ENCODE peak calls at places on chromosomes 11 and 22, in nine cellular contexts. One of them, this sample, is unnamed.

GRCh38 chr11:1509626-1510255 is 23.2 kb upstream of the MOB2 start:
- DNase-seq in IMR-90: no peak
- DNase-seq in NCI-H1105 treated with DMSO at 0.1 percent for 48 hours: no peak
- DNase-seq in activated CD4-positive, alpha-beta T cell treated with anti-CD3 and anti-CD28 coated beads, Interleukin-2, amount 50 U/mL, for 1 hour: no peak
- DNase-seq in activated T-helper 9 cell treated with anti-CD3 and anti-CD28 coated beads, Interleukin-2, amount 50 U/mL, for 16 hours: no peak
- DNase-seq in T-helper 1 cell: no peak
- DNase-seq in stimulated activated CD4-positive, alpha-beta T cell treated with anti-CD3 and anti-CD28 coated beads, Interleukin-12 subunit alpha, Interleukin-12 subunit beta, amount 100 ng/mL, for 24 hours: no peak
- DNase-seq in ascending aorta: no peak
- DNase-seq in activated T-cell treated with anti-CD3 and anti-CD28 coated beads for 1 hour: no peak
- DNase-seq in this sample: no peak

GRCh38 chr11:3220521-3221407 is 2.2 kb upstream of the MRGPRG start:
- DNase-seq in IMR-90: no peak
- DNase-seq in NCI-H1105 treated with DMSO at 0.1 percent for 48 hours: no peak
- DNase-seq in activated CD4-positive, alpha-beta T cell treated with anti-CD3 and anti-CD28 coated beads, Interleukin-2, amount 50 U/mL, for 1 hour: no peak
- DNase-seq in activated T-helper 9 cell treated with anti-CD3 and anti-CD28 coated beads, Interleukin-2, amount 50 U/mL, for 16 hours: no peak
- DNase-seq in T-helper 1 cell: no peak
- DNase-seq in stimulated activated CD4-positive, alpha-beta T cell treated with anti-CD3 and anti-CD28 coated beads, Interleukin-12 subunit alpha, Interleukin-12 subunit beta, amount 100 ng/mL, for 24 hours: no peak
- DNase-seq in ascending aorta: peak; percentile 55
- DNase-seq in activated T-cell treated with anti-CD3 and anti-CD28 coated beads for 1 hour: no peak
- DNase-seq in this sample: no peak

GRCh38 chr11:130580372-130580771 is 131.9 kb downstream of the ADAMTS15 start:
- DNase-seq in IMR-90: peak; percentile 84
- DNase-seq in NCI-H1105 treated with DMSO at 0.1 percent for 48 hours: no peak
- DNase-seq in activated CD4-positive, alpha-beta T cell treated with anti-CD3 and anti-CD28 coated beads, Interleukin-2, amount 50 U/mL, for 1 hour: no peak
- DNase-seq in activated T-helper 9 cell treated with anti-CD3 and anti-CD28 coated beads, Interleukin-2, amount 50 U/mL, for 16 hours: no peak
- DNase-seq in T-helper 1 cell: no peak
- DNase-seq in stimulated activated CD4-positive, alpha-beta T cell treated with anti-CD3 and anti-CD28 coated beads, Interleukin-12 subunit alpha, Interleukin-12 subunit beta, amount 100 ng/mL, for 24 hours: no peak
- DNase-seq in ascending aorta: no peak
- DNase-seq in activated T-cell treated with anti-CD3 and anti-CD28 coated beads for 1 hour: no peak
- DNase-seq in this sample: no peak

GRCh38 chr11:59368238-59369022 is 9.7 kb downstream of the OR5AN1 start:
- DNase-seq in IMR-90: no peak
- DNase-seq in NCI-H1105 treated with DMSO at 0.1 percent for 48 hours: no peak
- DNase-seq in activated CD4-positive, alpha-beta T cell treated with anti-CD3 and anti-CD28 coated beads, Interleukin-2, amount 50 U/mL, for 1 hour: no peak
- DNase-seq in activated T-helper 9 cell treated with anti-CD3 and anti-CD28 coated beads, Interleukin-2, amount 50 U/mL, for 16 hours: no peak
- DNase-seq in T-helper 1 cell: no peak
- DNase-seq in stimulated activated CD4-positive, alpha-beta T cell treated with anti-CD3 and anti-CD28 coated beads, Interleukin-12 subunit alpha, Interleukin-12 subunit beta, amount 100 ng/mL, for 24 hours: no peak
- DNase-seq in ascending aorta: no peak
- DNase-seq in activated T-cell treated with anti-CD3 and anti-CD28 coated beads for 1 hour: no peak
- DNase-seq in this sample: peak; percentile 32

GRCh38 chr11:70032943-70033710 is 45.0 kb upstream of the ANO1 start:
- DNase-seq in IMR-90: no peak
- DNase-seq in NCI-H1105 treated with DMSO at 0.1 percent for 48 hours: no peak
- DNase-seq in activated CD4-positive, alpha-beta T cell treated with anti-CD3 and anti-CD28 coated beads, Interleukin-2, amount 50 U/mL, for 1 hour: no peak
- DNase-seq in activated T-helper 9 cell treated with anti-CD3 and anti-CD28 coated beads, Interleukin-2, amount 50 U/mL, for 16 hours: no peak
- DNase-seq in T-helper 1 cell: no peak
- DNase-seq in stimulated activated CD4-positive, alpha-beta T cell treated with anti-CD3 and anti-CD28 coated beads, Interleukin-12 subunit alpha, Interleukin-12 subunit beta, amount 100 ng/mL, for 24 hours: no peak
- DNase-seq in ascending aorta: no peak
- DNase-seq in activated T-cell treated with anti-CD3 and anti-CD28 coated beads for 1 hour: no peak
- DNase-seq in this sample: no peak

GRCh38 chr11:86370922-86371614 is 3.6 kb upstream of the CCDC81 start:
- DNase-seq in IMR-90: peak; percentile 40
- DNase-seq in NCI-H1105 treated with DMSO at 0.1 percent for 48 hours: no peak
- DNase-seq in activated CD4-positive, alpha-beta T cell treated with anti-CD3 and anti-CD28 coated beads, Interleukin-2, amount 50 U/mL, for 1 hour: no peak
- DNase-seq in activated T-helper 9 cell treated with anti-CD3 and anti-CD28 coated beads, Interleukin-2, amount 50 U/mL, for 16 hours: no peak
- DNase-seq in T-helper 1 cell: no peak
- DNase-seq in stimulated activated CD4-positive, alpha-beta T cell treated with anti-CD3 and anti-CD28 coated beads, Interleukin-12 subunit alpha, Interleukin-12 subunit beta, amount 100 ng/mL, for 24 hours: no peak
- DNase-seq in ascending aorta: no peak
- DNase-seq in activated T-cell treated with anti-CD3 and anti-CD28 coated beads for 1 hour: no peak
- DNase-seq in this sample: no peak

GRCh38 chr11:122209619-122210377 is 93.8 kb upstream of the BLID start:
- DNase-seq in IMR-90: peak; percentile 88
- DNase-seq in NCI-H1105 treated with DMSO at 0.1 percent for 48 hours: peak; percentile 42
- DNase-seq in activated CD4-positive, alpha-beta T cell treated with anti-CD3 and anti-CD28 coated beads, Interleukin-2, amount 50 U/mL, for 1 hour: no peak
- DNase-seq in activated T-helper 9 cell treated with anti-CD3 and anti-CD28 coated beads, Interleukin-2, amount 50 U/mL, for 16 hours: no peak
- DNase-seq in T-helper 1 cell: no peak
- DNase-seq in stimulated activated CD4-positive, alpha-beta T cell treated with anti-CD3 and anti-CD28 coated beads, Interleukin-12 subunit alpha, Interleukin-12 subunit beta, amount 100 ng/mL, for 24 hours: no peak
- DNase-seq in ascending aorta: peak; percentile 92
- DNase-seq in activated T-cell treated with anti-CD3 and anti-CD28 coated beads for 1 hour: no peak
- DNase-seq in this sample: no peak

GRCh38 chr11:77322506-77322905 is 21.0 kb upstream of the GDPD4 start:
- DNase-seq in IMR-90: peak; percentile 89
- DNase-seq in NCI-H1105 treated with DMSO at 0.1 percent for 48 hours: no peak
- DNase-seq in activated CD4-positive, alpha-beta T cell treated with anti-CD3 and anti-CD28 coated beads, Interleukin-2, amount 50 U/mL, for 1 hour: no peak
- DNase-seq in activated T-helper 9 cell treated with anti-CD3 and anti-CD28 coated beads, Interleukin-2, amount 50 U/mL, for 16 hours: no peak
- DNase-seq in T-helper 1 cell: no peak
- DNase-seq in stimulated activated CD4-positive, alpha-beta T cell treated with anti-CD3 and anti-CD28 coated beads, Interleukin-12 subunit alpha, Interleukin-12 subunit beta, amount 100 ng/mL, for 24 hours: no peak
- DNase-seq in ascending aorta: no peak
- DNase-seq in activated T-cell treated with anti-CD3 and anti-CD28 coated beads for 1 hour: no peak
- DNase-seq in this sample: no peak

GRCh38 chr11:6695377-6695776 is 12.2 kb upstream of the MRPL17 start:
- DNase-seq in IMR-90: peak; percentile 60
- DNase-seq in NCI-H1105 treated with DMSO at 0.1 percent for 48 hours: no peak
- DNase-seq in activated CD4-positive, alpha-beta T cell treated with anti-CD3 and anti-CD28 coated beads, Interleukin-2, amount 50 U/mL, for 1 hour: no peak
- DNase-seq in activated T-helper 9 cell treated with anti-CD3 and anti-CD28 coated beads, Interleukin-2, amount 50 U/mL, for 16 hours: no peak
- DNase-seq in T-helper 1 cell: no peak
- DNase-seq in stimulated activated CD4-positive, alpha-beta T cell treated with anti-CD3 and anti-CD28 coated beads, Interleukin-12 subunit alpha, Interleukin-12 subunit beta, amount 100 ng/mL, for 24 hours: no peak
- DNase-seq in ascending aorta: no peak
- DNase-seq in activated T-cell treated with anti-CD3 and anti-CD28 coated beads for 1 hour: no peak
- DNase-seq in this sample: no peak

GRCh38 chr11:116797816-116798215 is 6.1 kb upstream of the APOA5 start:
- DNase-seq in IMR-90: no peak
- DNase-seq in NCI-H1105 treated with DMSO at 0.1 percent for 48 hours: no peak
- DNase-seq in activated CD4-positive, alpha-beta T cell treated with anti-CD3 and anti-CD28 coated beads, Interleukin-2, amount 50 U/mL, for 1 hour: no peak
- DNase-seq in activated T-helper 9 cell treated with anti-CD3 and anti-CD28 coated beads, Interleukin-2, amount 50 U/mL, for 16 hours: no peak
- DNase-seq in T-helper 1 cell: no peak
- DNase-seq in stimulated activated CD4-positive, alpha-beta T cell treated with anti-CD3 and anti-CD28 coated beads, Interleukin-12 subunit alpha, Interleukin-12 subunit beta, amount 100 ng/mL, for 24 hours: no peak
- DNase-seq in ascending aorta: no peak
- DNase-seq in activated T-cell treated with anti-CD3 and anti-CD28 coated beads for 1 hour: no peak
- DNase-seq in this sample: no peak

GRCh38 chr11:130601764-130602163 is 153.3 kb downstream of the ADAMTS15 start:
- DNase-seq in IMR-90: no peak
- DNase-seq in NCI-H1105 treated with DMSO at 0.1 percent for 48 hours: no peak
- DNase-seq in activated CD4-positive, alpha-beta T cell treated with anti-CD3 and anti-CD28 coated beads, Interleukin-2, amount 50 U/mL, for 1 hour: no peak
- DNase-seq in activated T-helper 9 cell treated with anti-CD3 and anti-CD28 coated beads, Interleukin-2, amount 50 U/mL, for 16 hours: no peak
- DNase-seq in T-helper 1 cell: no peak
- DNase-seq in stimulated activated CD4-positive, alpha-beta T cell treated with anti-CD3 and anti-CD28 coated beads, Interleukin-12 subunit alpha, Interleukin-12 subunit beta, amount 100 ng/mL, for 24 hours: no peak
- DNase-seq in ascending aorta: no peak
- DNase-seq in activated T-cell treated with anti-CD3 and anti-CD28 coated beads for 1 hour: no peak
- DNase-seq in this sample: no peak

GRCh38 chr11:117498791-117499190 is 171.1 kb downstream of the CEP164 start:
- DNase-seq in IMR-90: no peak
- DNase-seq in NCI-H1105 treated with DMSO at 0.1 percent for 48 hours: no peak
- DNase-seq in activated CD4-positive, alpha-beta T cell treated with anti-CD3 and anti-CD28 coated beads, Interleukin-2, amount 50 U/mL, for 1 hour: no peak
- DNase-seq in activated T-helper 9 cell treated with anti-CD3 and anti-CD28 coated beads, Interleukin-2, amount 50 U/mL, for 16 hours: no peak
- DNase-seq in T-helper 1 cell: no peak
- DNase-seq in stimulated activated CD4-positive, alpha-beta T cell treated with anti-CD3 and anti-CD28 coated beads, Interleukin-12 subunit alpha, Interleukin-12 subunit beta, amount 100 ng/mL, for 24 hours: no peak
- DNase-seq in ascending aorta: no peak
- DNase-seq in activated T-cell treated with anti-CD3 and anti-CD28 coated beads for 1 hour: no peak
- DNase-seq in this sample: no peak

GRCh38 chr11:3954448-3955298 is 99.2 kb downstream of the STIM1 start:
- DNase-seq in IMR-90: peak; percentile 58
- DNase-seq in NCI-H1105 treated with DMSO at 0.1 percent for 48 hours: no peak
- DNase-seq in activated CD4-positive, alpha-beta T cell treated with anti-CD3 and anti-CD28 coated beads, Interleukin-2, amount 50 U/mL, for 1 hour: no peak
- DNase-seq in activated T-helper 9 cell treated with anti-CD3 and anti-CD28 coated beads, Interleukin-2, amount 50 U/mL, for 16 hours: no peak
- DNase-seq in T-helper 1 cell: no peak
- DNase-seq in stimulated activated CD4-positive, alpha-beta T cell treated with anti-CD3 and anti-CD28 coated beads, Interleukin-12 subunit alpha, Interleukin-12 subunit beta, amount 100 ng/mL, for 24 hours: no peak
- DNase-seq in ascending aorta: no peak
- DNase-seq in activated T-cell treated with anti-CD3 and anti-CD28 coated beads for 1 hour: no peak
- DNase-seq in this sample: no peak

GRCh38 chr11:72553748-72554147 is 119.4 kb upstream of the CLPB start:
- DNase-seq in IMR-90: no peak
- DNase-seq in NCI-H1105 treated with DMSO at 0.1 percent for 48 hours: no peak
- DNase-seq in activated CD4-positive, alpha-beta T cell treated with anti-CD3 and anti-CD28 coated beads, Interleukin-2, amount 50 U/mL, for 1 hour: peak; percentile 5
- DNase-seq in activated T-helper 9 cell treated with anti-CD3 and anti-CD28 coated beads, Interleukin-2, amount 50 U/mL, for 16 hours: no peak
- DNase-seq in T-helper 1 cell: peak; percentile 7
- DNase-seq in stimulated activated CD4-positive, alpha-beta T cell treated with anti-CD3 and anti-CD28 coated beads, Interleukin-12 subunit alpha, Interleukin-12 subunit beta, amount 100 ng/mL, for 24 hours: peak; percentile 8
- DNase-seq in ascending aorta: no peak
- DNase-seq in activated T-cell treated with anti-CD3 and anti-CD28 coated beads for 1 hour: no peak
- DNase-seq in this sample: peak; percentile 44

GRCh38 chr22:20137671-20138416 is 6.2 kb downstream of the ZDHHC8 start:
- DNase-seq in IMR-90: no peak
- DNase-seq in NCI-H1105 treated with DMSO at 0.1 percent for 48 hours: no peak
- DNase-seq in activated CD4-positive, alpha-beta T cell treated with anti-CD3 and anti-CD28 coated beads, Interleukin-2, amount 50 U/mL, for 1 hour: no peak
- DNase-seq in activated T-helper 9 cell treated with anti-CD3 and anti-CD28 coated beads, Interleukin-2, amount 50 U/mL, for 16 hours: no peak
- DNase-seq in T-helper 1 cell: no peak
- DNase-seq in stimulated activated CD4-positive, alpha-beta T cell treated with anti-CD3 and anti-CD28 coated beads, Interleukin-12 subunit alpha, Interleukin-12 subunit beta, amount 100 ng/mL, for 24 hours: no peak
- DNase-seq in ascending aorta: no peak
- DNase-seq in activated T-cell treated with anti-CD3 and anti-CD28 coated beads for 1 hour: no peak
- DNase-seq in this sample: no peak

GRCh38 chr22:49261616-49262015 is 566.1 kb downstream of the BRD1 start:
- DNase-seq in IMR-90: no peak
- DNase-seq in NCI-H1105 treated with DMSO at 0.1 percent for 48 hours: no peak
- DNase-seq in activated CD4-positive, alpha-beta T cell treated with anti-CD3 and anti-CD28 coated beads, Interleukin-2, amount 50 U/mL, for 1 hour: no peak
- DNase-seq in activated T-helper 9 cell treated with anti-CD3 and anti-CD28 coated beads, Interleukin-2, amount 50 U/mL, for 16 hours: no peak
- DNase-seq in T-helper 1 cell: no peak
- DNase-seq in stimulated activated CD4-positive, alpha-beta T cell treated with anti-CD3 and anti-CD28 coated beads, Interleukin-12 subunit alpha, Interleukin-12 subunit beta, amount 100 ng/mL, for 24 hours: no peak
- DNase-seq in ascending aorta: peak; percentile 37
- DNase-seq in activated T-cell treated with anti-CD3 and anti-CD28 coated beads for 1 hour: no peak
- DNase-seq in this sample: no peak

GRCh38 chr22:20646906-20647305 is 127.0 kb upstream of the SERPIND1 start:
- DNase-seq in IMR-90: no peak
- DNase-seq in NCI-H1105 treated with DMSO at 0.1 percent for 48 hours: no peak
- DNase-seq in activated CD4-positive, alpha-beta T cell treated with anti-CD3 and anti-CD28 coated beads, Interleukin-2, amount 50 U/mL, for 1 hour: no peak
- DNase-seq in activated T-helper 9 cell treated with anti-CD3 and anti-CD28 coated beads, Interleukin-2, amount 50 U/mL, for 16 hours: no peak
- DNase-seq in T-helper 1 cell: no peak
- DNase-seq in stimulated activated CD4-positive, alpha-beta T cell treated with anti-CD3 and anti-CD28 coated beads, Interleukin-12 subunit alpha, Interleukin-12 subunit beta, amount 100 ng/mL, for 24 hours: no peak
- DNase-seq in ascending aorta: no peak
- DNase-seq in activated T-cell treated with anti-CD3 and anti-CD28 coated beads for 1 hour: no peak
- DNase-seq in this sample: no peak